ENCODE peak calls at places on chromosomes 11 and 22, in seven cellular contexts. One of them, this sample, is unnamed.

GRCh38 chr11:3124821-3125220 is 40.3 kb downstream of the OSBPL5 start:
- DNase-seq in PC-3: no peak
- DNase-seq in esophagus squamous epithelium: no peak
- DNase-seq in endothelial cell of umbilical vein: no peak
- DNase-seq in A549: no peak
- DNase-seq in lung: no peak
- DNase-seq in esophagus muscularis mucosa: no peak
- DNase-seq in this sample: no peak

GRCh38 chr11:115912484-115912945 is 408.3 kb upstream of the CADM1 start:
- DNase-seq in esophagus squamous epithelium: no peak
- DNase-seq in lung: no peak
- DNase-seq in esophagus muscularis mucosa: no peak
- DNase-seq in endothelial cell of umbilical vein: no peak
- DNase-seq in PC-3: no peak
- DNase-seq in A549: no peak
- DNase-seq in this sample: no peak

GRCh38 chr11:12478743-12479142 is 101.4 kb downstream of the PARVA start:
- DNase-seq in PC-3: no peak
- DNase-seq in A549: no peak
- DNase-seq in esophagus muscularis mucosa: peak
- DNase-seq in endothelial cell of umbilical vein: no peak
- DNase-seq in lung: no peak
- DNase-seq in esophagus squamous epithelium: no peak
- DNase-seq in this sample: peak

GRCh38 chr11:18632841-18633240 is 1.3 kb downstream of the SPTY2D1 start:
- DNase-seq in PC-3: peak
- DNase-seq in endothelial cell of umbilical vein: no peak
- DNase-seq in A549: no peak
- DNase-seq in esophagus squamous epithelium: no peak
- DNase-seq in lung: no peak
- DNase-seq in esophagus muscularis mucosa: no peak
- DNase-seq in this sample: no peak

GRCh38 chr22:20887375-20887774 is 28.6 kb downstream of the SNAP29 start:
- DNase-seq in A549: peak
- DNase-seq in endothelial cell of umbilical vein: no peak
- DNase-seq in lung: no peak
- DNase-seq in PC-3: peak
- DNase-seq in esophagus muscularis mucosa: no peak
- DNase-seq in esophagus squamous epithelium: no peak
- DNase-seq in this sample: no peak

GRCh38 chr22:20155330-20156041 is 4.6 kb upstream of the CCDC188 start:
- DNase-seq in esophagus squamous epithelium: no peak
- DNase-seq in PC-3: no peak
- DNase-seq in A549: no peak
- DNase-seq in lung: no peak
- DNase-seq in endothelial cell of umbilical vein: peak
- DNase-seq in esophagus muscularis mucosa: no peak
- DNase-seq in this sample: no peak

GRCh38 chr11:13328276-13328675 is 50.7 kb downstream of the BMAL1 start:
- DNase-seq in lung: no peak
- DNase-seq in esophagus muscularis mucosa: no peak
- DNase-seq in esophagus squamous epithelium: no peak
- DNase-seq in PC-3: no peak
- DNase-seq in endothelial cell of umbilical vein: no peak
- DNase-seq in A549: no peak
- DNase-seq in this sample: no peak

GRCh38 chr11:116072776-116073175 is 568.6 kb upstream of the CADM1 start:
- DNase-seq in PC-3: no peak
- DNase-seq in lung: no peak
- DNase-seq in A549: no peak
- DNase-seq in endothelial cell of umbilical vein: no peak
- DNase-seq in esophagus squamous epithelium: no peak
- DNase-seq in esophagus muscularis mucosa: no peak
- DNase-seq in this sample: no peak

GRCh38 chr22:20565079-20565734 is 57.8 kb downstream of the MED15 start:
- DNase-seq in A549: no peak
- DNase-seq in esophagus squamous epithelium: no peak
- DNase-seq in lung: no peak
- DNase-seq in esophagus muscularis mucosa: no peak
- DNase-seq in PC-3: no peak
- DNase-seq in endothelial cell of umbilical vein: no peak
- DNase-seq in this sample: no peak

GRCh38 chr11:97454988-97455387 is 1065.2 kb downstream of the JRKL start:
- DNase-seq in A549: no peak
- DNase-seq in lung: no peak
- DNase-seq in esophagus squamous epithelium: no peak
- DNase-seq in endothelial cell of umbilical vein: peak
- DNase-seq in esophagus muscularis mucosa: no peak
- DNase-seq in PC-3: peak
- DNase-seq in this sample: no peak

GRCh38 chr22:22203048-22203971 is 41.3 kb upstream of the VPREB1 start:
- DNase-seq in esophagus muscularis mucosa: no peak
- DNase-seq in PC-3: no peak
- DNase-seq in esophagus squamous epithelium: no peak
- DNase-seq in endothelial cell of umbilical vein: no peak
- DNase-seq in A549: no peak
- DNase-seq in lung: no peak
- DNase-seq in this sample: no peak

GRCh38 chr11:129803533-129803932 is 12.1 kb upstream of the TMEM45B start:
- DNase-seq in PC-3: peak
- DNase-seq in A549: no peak
- DNase-seq in endothelial cell of umbilical vein: no peak
- DNase-seq in esophagus squamous epithelium: no peak
- DNase-seq in esophagus muscularis mucosa: no peak
- DNase-seq in lung: no peak
- DNase-seq in this sample: no peak

GRCh38 chr11:104870910-104871309 is 27.4 kb downstream of the CASP12 start:
- DNase-seq in lung: no peak
- DNase-seq in esophagus muscularis mucosa: no peak
- DNase-seq in endothelial cell of umbilical vein: no peak
- DNase-seq in A549: no peak
- DNase-seq in esophagus squamous epithelium: no peak
- DNase-seq in PC-3: no peak
- DNase-seq in this sample: no peak

GRCh38 chr11:11036185-11037161 is 178.6 kb upstream of the ZBED5 start:
- DNase-seq in PC-3: peak
- DNase-seq in esophagus muscularis mucosa: no peak
- DNase-seq in lung: no peak
- DNase-seq in endothelial cell of umbilical vein: peak
- DNase-seq in A549: peak
- DNase-seq in esophagus squamous epithelium: no peak
- DNase-seq in this sample: peak

GRCh38 chr22:36277482-36278291 is 24.8 kb downstream of the APOL1 start:
- DNase-seq in esophagus muscularis mucosa: no peak
- DNase-seq in lung: peak
- DNase-seq in PC-3: peak
- DNase-seq in A549: peak
- DNase-seq in esophagus squamous epithelium: no peak
- DNase-seq in endothelial cell of umbilical vein: peak
- DNase-seq in this sample: peak

GRCh38 chr22:35580351-35581022 is 36.6 kb downstream of the MB start:
- DNase-seq in esophagus squamous epithelium: no peak
- DNase-seq in PC-3: no peak
- DNase-seq in A549: no peak
- DNase-seq in endothelial cell of umbilical vein: no peak
- DNase-seq in esophagus muscularis mucosa: no peak
- DNase-seq in lung: no peak
- DNase-seq in this sample: no peak

GRCh38 chr22:45204751-45205623 is 35.7 kb downstream of the KIAA0930 start:
- DNase-seq in PC-3: no peak
- DNase-seq in endothelial cell of umbilical vein: no peak
- DNase-seq in lung: no peak
- DNase-seq in esophagus muscularis mucosa: no peak
- DNase-seq in A549: no peak
- DNase-seq in esophagus squamous epithelium: no peak
- DNase-seq in this sample: no peak

DNA sequence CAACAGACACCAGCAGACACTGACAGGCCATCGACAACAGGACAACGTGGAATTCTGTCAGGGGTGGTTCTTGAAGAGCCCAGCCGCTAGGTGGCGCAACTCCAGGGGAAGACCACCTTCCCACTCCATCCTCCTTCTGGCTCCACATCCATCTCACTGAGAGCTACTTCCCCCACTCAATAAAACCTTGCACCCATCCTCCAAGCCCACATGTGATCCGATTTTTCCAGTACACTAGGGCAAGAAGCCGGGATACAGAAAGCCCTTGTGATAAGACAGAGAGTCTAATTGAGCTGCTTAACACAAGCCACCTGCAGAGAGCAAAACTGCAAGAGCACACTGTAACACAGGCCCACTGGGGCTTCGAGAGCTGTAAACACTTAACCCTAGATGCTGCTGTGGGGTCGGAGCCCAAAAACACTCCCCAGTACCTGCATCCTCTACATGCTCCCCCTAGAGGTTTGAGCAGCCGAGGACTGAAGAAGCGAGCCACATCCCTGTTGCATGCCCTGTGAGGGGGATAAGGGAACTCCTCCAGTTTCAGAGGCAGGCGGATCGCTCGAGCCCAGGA is 11.5 kb upstream of the RAB39A start:
- DNase-seq in PC-3: peak
- DNase-seq in esophagus squamous epithelium: no peak
- DNase-seq in A549: no peak
- DNase-seq in lung: no peak
- DNase-seq in esophagus muscularis mucosa: no peak
- DNase-seq in endothelial cell of umbilical vein: no peak
- DNase-seq in this sample: no peak
- TF ChIP-seq CTCF in PC-3: peak
- TF ChIP-seq CTCF in esophagus squamous epithelium: peak
- TF ChIP-seq CTCF in A549: no peak
- TF ChIP-seq CTCF in lung: no peak
- TF ChIP-seq CTCF in esophagus muscularis mucosa: peak
- TF ChIP-seq CTCF in endothelial cell of umbilical vein: peak
- TF ChIP-seq CTCF in this sample: peak

DNA sequence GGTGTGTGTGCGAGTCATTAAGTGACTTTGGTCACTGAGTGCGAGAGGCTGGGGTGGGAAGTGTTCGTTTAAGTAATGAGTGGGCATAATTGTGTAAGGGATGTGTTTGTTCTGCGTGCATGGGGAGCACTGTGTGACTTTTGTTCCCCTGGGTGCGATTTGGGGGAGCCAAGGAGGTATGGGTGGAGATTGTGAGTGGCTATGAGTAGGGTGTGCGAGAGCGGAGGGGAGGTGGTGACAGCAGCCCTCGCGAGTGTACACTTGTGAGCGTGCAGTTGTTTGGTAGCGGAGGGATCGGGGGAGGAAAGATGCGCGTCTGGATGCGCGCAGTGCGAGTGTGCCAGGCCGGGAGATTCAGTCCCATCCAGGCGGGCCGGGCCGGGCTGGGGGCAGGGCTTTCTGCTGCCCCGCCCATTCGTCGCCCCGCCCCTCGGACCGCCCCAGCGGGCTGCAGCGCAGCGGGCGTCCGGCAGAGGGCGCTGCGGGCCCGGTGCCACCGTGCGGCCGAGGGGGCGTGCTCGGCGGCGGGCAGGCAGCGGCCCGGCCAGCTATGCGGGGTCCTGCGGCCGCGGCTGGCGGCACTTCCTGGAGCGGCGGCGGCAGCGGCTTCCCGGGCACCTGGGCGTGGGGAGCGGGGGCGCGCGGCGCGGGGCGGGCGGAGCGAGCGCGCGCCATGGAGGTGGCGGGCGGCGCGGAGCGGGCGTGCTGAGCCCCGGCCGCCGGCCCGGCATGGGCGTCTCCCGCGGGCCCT is at the start of gene DGKZ:
- DNase-seq in esophagus muscularis mucosa: no peak
- DNase-seq in esophagus squamous epithelium: no peak
- DNase-seq in lung: peak
- DNase-seq in A549: peak
- DNase-seq in endothelial cell of umbilical vein: peak
- DNase-seq in PC-3: peak
- DNase-seq in this sample: peak
- H3K27ac ChIP-seq in esophagus muscularis mucosa: peak
- H3K27ac ChIP-seq in esophagus squamous epithelium: peak
- H3K27ac ChIP-seq in lung: peak
- H3K27ac ChIP-seq in A549: peak
- H3K27ac ChIP-seq in endothelial cell of umbilical vein: peak
- H3K27ac ChIP-seq in PC-3: no peak
- H3K27ac ChIP-seq in this sample: peak

DNA sequence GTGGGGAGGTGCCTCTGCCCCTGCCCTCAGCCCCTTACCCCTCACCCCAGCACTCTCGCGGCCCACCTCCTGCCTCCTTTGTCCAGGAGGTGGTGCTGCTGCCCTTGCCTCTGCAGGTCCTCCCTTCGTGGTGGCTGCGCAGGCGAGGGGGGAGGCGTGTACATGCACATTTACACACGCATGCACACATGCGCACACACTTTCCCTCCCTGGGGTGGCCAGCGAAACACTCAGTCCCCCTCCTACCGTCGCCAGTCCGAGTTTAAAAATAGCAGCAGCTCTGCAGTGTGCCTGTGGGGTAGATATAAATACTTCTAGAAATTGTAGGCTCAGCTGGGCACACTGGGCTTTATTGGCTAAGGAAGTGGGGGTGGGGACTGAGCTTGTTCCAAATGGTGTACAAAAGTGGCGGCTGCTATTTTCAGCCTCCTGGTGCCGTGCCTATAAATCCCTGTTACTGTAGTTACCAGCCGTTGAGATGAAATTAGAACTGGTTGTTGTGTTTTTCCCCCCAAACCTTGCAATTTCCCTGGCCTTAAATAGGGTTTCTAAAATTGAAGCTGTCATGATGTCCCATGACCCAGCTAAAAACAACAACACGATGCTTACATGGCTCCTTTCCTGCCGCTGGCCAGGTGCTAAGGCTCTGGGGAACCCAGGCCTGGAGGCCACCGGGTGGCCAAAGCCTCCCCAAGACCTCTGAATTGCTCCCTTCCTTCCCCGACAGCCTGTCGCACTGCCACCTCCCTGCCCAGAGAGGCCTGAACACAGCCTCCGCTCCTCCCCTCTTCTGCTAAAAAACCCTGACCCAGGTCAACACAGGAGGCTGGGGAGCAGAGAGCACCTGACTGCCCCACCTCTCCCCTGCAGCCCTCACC is 12.4 kb downstream of the PICK1 start:
- DNase-seq in PC-3: no peak
- DNase-seq in lung: no peak
- DNase-seq in endothelial cell of umbilical vein: peak
- DNase-seq in esophagus squamous epithelium: no peak
- DNase-seq in esophagus muscularis mucosa: no peak
- DNase-seq in A549: peak
- DNase-seq in this sample: no peak
- TF ChIP-seq CTCF in PC-3: peak
- TF ChIP-seq CTCF in lung: no peak
- TF ChIP-seq CTCF in endothelial cell of umbilical vein: peak
- TF ChIP-seq CTCF in esophagus squamous epithelium: peak
- TF ChIP-seq CTCF in esophagus muscularis mucosa: peak
- TF ChIP-seq CTCF in A549: peak
- TF ChIP-seq CTCF in this sample: peak

DNA sequence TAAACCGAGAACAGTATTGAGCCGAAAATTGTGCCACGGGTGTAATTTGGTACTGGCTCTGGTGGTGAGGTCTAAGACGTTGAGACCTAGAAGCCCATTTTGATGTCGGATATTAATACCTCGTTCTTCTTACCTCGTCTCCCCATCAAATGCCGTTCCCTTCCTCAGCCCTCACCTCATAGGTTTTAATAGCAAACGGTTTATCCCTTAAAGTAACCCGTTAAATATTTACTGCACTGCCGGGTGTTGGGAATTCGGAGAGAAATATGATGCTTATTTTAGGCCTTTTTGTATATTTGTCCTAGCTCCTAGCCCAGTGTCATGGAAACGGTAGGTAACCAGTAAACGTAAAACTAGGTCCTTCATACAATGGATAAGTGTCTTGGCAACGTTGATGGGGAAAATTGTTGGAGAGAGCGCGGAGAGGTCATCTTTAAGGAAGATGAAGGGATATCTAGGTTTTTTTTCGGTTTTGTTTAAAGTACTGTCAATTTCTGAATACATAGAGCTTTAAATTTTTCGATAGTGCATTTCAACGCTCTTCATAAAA is 954 bp downstream of the C11orf58 start:
- DNase-seq in endothelial cell of umbilical vein: peak
- DNase-seq in esophagus muscularis mucosa: no peak
- DNase-seq in esophagus squamous epithelium: no peak
- DNase-seq in A549: peak
- DNase-seq in lung: no peak
- DNase-seq in PC-3: peak
- DNase-seq in this sample: peak
- H3K27ac ChIP-seq in endothelial cell of umbilical vein: peak
- H3K27ac ChIP-seq in esophagus muscularis mucosa: peak
- H3K27ac ChIP-seq in esophagus squamous epithelium: peak
- H3K27ac ChIP-seq in A549: peak
- H3K27ac ChIP-seq in lung: peak
- H3K27ac ChIP-seq in PC-3: peak
- H3K27ac ChIP-seq in this sample: no peak